ENCODE peak calls at places on chromosomes 7 and 10, in ten cellular contexts. Y is GM12865; P is ELR; Z is stimulated activated CD8-positive, alpha-beta memory T cell treated with anti-CD3 and anti-CD28 coated beads, Interleukin-2, amount 100 ng/mL, for 1 hour; F is head of caudate nucleus; A is NB4; M is RWPE1; L is aorta; K is heart left ventricle; H is HFF-Myc. E is an unnamed sample.

GRCh38 chr10:122464575-122464974 is 3.2 kb downstream of the HTRA1 start:
- DNase-seq in F (no peak), L (no peak), Z (no peak), K (no peak), M (no peak), H (no peak), Y (no peak), A (no peak), P (no peak), E (no peak)

GRCh38 chr10:30383366-30383765 is 34.3 kb upstream of the MTPAP start:
- DNase-seq in P (no peak), H (no peak), F (no peak), Z (no peak), K (no peak), M (no peak), L (no peak), A (no peak), Y (no peak), E (no peak)

GRCh38 chr7:130899071-130899451 is 165.1 kb upstream of the KLF14 start:
- DNase-seq in L (no peak), A (no peak), K (no peak), P (peak; percentile 37), M (no peak), H (no peak), Y (no peak), F (no peak), Z (no peak), E (no peak)

GRCh38 chr7:91940572-91941341 is at the start of gene AKAP9:
- DNase-seq in L (peak; percentile 92), H (no peak), K (peak; percentile 92), P (peak; percentile 85), M (peak; percentile 85), F (peak; percentile 89), Z (peak; percentile 77), A (peak; percentile 96), Y (peak; percentile 95), E (peak; percentile 65)

GRCh38 chr10:132183046-132183445 is 3.7 kb upstream of the DPYSL4 start:
- DNase-seq in H (no peak), F (no peak), P (no peak), M (no peak), K (no peak), Z (no peak), A (no peak), Y (no peak), L (peak; percentile 33), E (no peak)

GRCh38 chr10:110481948-110482347 is 15.8 kb upstream of the DUSP5 start:
- DNase-seq in Y (no peak), K (no peak), Z (no peak), L (no peak), H (no peak), M (no peak), A (no peak), F (no peak), P (peak; percentile 68), E (no peak)

GRCh38 chr10:7707102-7707501 is 4.0 kb downstream of the ITIH2 start:
- DNase-seq in L (no peak), M (no peak), H (no peak), F (no peak), P (no peak), K (no peak), Z (no peak), Y (no peak), A (no peak), E (no peak)

GRCh38 chr7:98281757-98282652 is 519 bp downstream of the BRI3 start:
- DNase-seq in F (no peak), P (peak; percentile 33), Y (peak; percentile 32), L (peak; percentile 71), H (no peak), Z (peak; percentile 10), M (no peak), K (peak; percentile 47), A (peak; percentile 36), E (no peak)

GRCh38 chr10:623039-623438 is 66.4 kb downstream of the DIP2C start:
- DNase-seq in K (no peak), L (peak; percentile 36), A (no peak), Y (no peak), M (no peak), F (peak; percentile 79), Z (no peak), H (no peak), P (no peak), E (no peak)

GRCh38 chr7:93117852-93118530 is at the start of gene SAMD9:
- DNase-seq in M (peak; percentile 88), Y (peak; percentile 87), H (peak; percentile 44), Z (peak; percentile 19), A (peak; percentile 93), P (peak; percentile 93), K (peak; percentile 50), L (peak; percentile 69), F (no peak), E (peak; percentile 40)

GRCh38 chr10:62250594-62251198 is 17.9 kb downstream of the RTKN2 start:
- DNase-seq in M (peak; percentile 39), L (no peak), F (no peak), K (no peak), Y (no peak), H (no peak), Z (no peak), A (no peak), P (peak; percentile 94), E (no peak)

GRCh38 chr7:73704640-73705550 is 14.6 kb downstream of the STX1A start:
- DNase-seq in Z (no peak), F (peak; percentile 25), L (no peak), H (no peak), Y (no peak), M (peak; percentile 67), K (no peak), P (no peak), A (no peak), E (no peak)

GRCh38 chr10:88196298-88196697 is 332.9 kb downstream of the PTEN start:
- DNase-seq in P (no peak), M (no peak), L (no peak), Y (no peak), A (no peak), H (no peak), K (no peak), F (no peak), Z (no peak), E (no peak)

GRCh38 chr7:23654508-23654907 is 25.5 kb upstream of the FAM221A start:
- DNase-seq in P (peak; percentile 61), M (no peak), Z (no peak), Y (peak; percentile 24), A (peak; percentile 58), F (no peak), K (no peak), H (peak; percentile 14), L (no peak), E (no peak)

GRCh38 chr7:8035647-8036518 is 67.3 kb downstream of the GLCCI1 start:
- DNase-seq in K (no peak), F (no peak), H (peak; percentile 22), Y (peak; percentile 64), L (no peak), A (peak; percentile 63), M (no peak), P (peak; percentile 60), Z (no peak), E (peak; percentile 38)

GRCh38 chr10:43417950-43418768 is 9.2 kb upstream of the HNRNPF start:
- DNase-seq in K (no peak), Y (peak; percentile 81), M (no peak), H (no peak), F (peak; percentile 22), L (no peak), A (peak; percentile 99), P (no peak), Z (no peak), E (no peak)